ENCODE peak calls at places on chromosome 3, in four cellular contexts. I is upper lobe of right lung, W is tibial artery, A is AG04450. F is an unnamed sample.

GRCh38 chr3:178194547-178194946 is 341.7 kb upstream of the KCNMB2 start:
- DNase-seq in I (no peak), W (no peak), A (no peak), F (no peak)

GRCh38 chr3:88188436-88188835 is 38.7 kb downstream of the C3orf38 start:
- DNase-seq in I (no peak), W (no peak), A (no peak), F (no peak)

GRCh38 chr3:179694731-179695130 is 41.9 kb downstream of the USP13 start:
- DNase-seq in I (no peak), W (no peak), A (no peak), F (no peak)

GRCh38 chr3:24235121-24235520 is 259.5 kb downstream of the THRB start:
- DNase-seq in I (no peak), W (no peak), A (no peak), F (no peak)

GRCh38 chr3:66504761-66505641 is 4.2 kb upstream of the LRIG1 start:
- DNase-seq in I (no peak), W (no peak), A (no peak), F (no peak)

GRCh38 chr3:146496726-146497125 is 27.4 kb upstream of the PLSCR2 start:
- DNase-seq in I (no peak), W (no peak), A (no peak), F (no peak)

GRCh38 chr3:45778761-45779201 is 17.6 kb downstream of the SLC6A20 start:
- DNase-seq in I (no peak), W (no peak), A (no peak), F (no peak)

GRCh38 chr3:184560531-184560930 is 1.1 kb upstream of the EPHB3 start:
- DNase-seq in I (no peak), W (no peak), A (no peak), F (no peak)

GRCh38 chr3:48222616-48223513 is at the start of gene CAMP:
- DNase-seq in I (peak; percentile 93), W (peak; percentile 76), A (no peak), F (no peak)

GRCh38 chr3:150300847-150301517 is 107.1 kb upstream of the TSC22D2 start:
- DNase-seq in I (no peak), W (no peak), A (no peak), F (no peak)

GRCh38 chr3:150300376-150300775 is 107.7 kb upstream of the TSC22D2 start:
- DNase-seq in I (no peak), W (no peak), A (no peak), F (no peak)

GRCh38 chr3:150302246-150302645 is 105.9 kb upstream of the TSC22D2 start:
- DNase-seq in I (no peak), W (no peak), A (no peak), F (no peak)

GRCh38 chr3:150307862-150308261 is 100.2 kb upstream of the TSC22D2 start:
- DNase-seq in I (no peak), W (no peak), A (no peak), F (no peak)

DNA sequence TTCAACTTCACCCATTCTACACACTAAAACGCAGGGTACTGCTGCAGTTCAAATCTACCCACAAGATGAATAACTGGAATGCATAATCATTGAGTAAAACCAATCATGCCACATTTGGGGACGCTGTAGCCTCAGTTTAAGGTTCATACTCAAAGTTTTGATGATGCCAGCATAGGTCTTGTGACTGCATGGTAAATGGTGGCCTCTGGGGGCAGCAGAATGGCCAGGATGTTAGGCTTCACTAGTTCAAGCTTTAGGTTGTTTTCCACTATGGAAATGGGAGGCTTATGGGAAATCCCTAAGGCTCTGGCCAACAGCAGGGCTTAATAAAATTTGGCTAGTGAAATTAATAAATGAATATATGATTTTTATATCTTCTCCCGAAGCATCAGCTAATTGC is 104.3 kb upstream of the TSC22D2 start:
- DNase-seq in I (no peak), W (no peak), A (no peak), F (no peak)
- TF ChIP-seq CTCF in I (peak; percentile 22), W (no peak), A (peak; percentile 21), F (no peak)

DNA sequence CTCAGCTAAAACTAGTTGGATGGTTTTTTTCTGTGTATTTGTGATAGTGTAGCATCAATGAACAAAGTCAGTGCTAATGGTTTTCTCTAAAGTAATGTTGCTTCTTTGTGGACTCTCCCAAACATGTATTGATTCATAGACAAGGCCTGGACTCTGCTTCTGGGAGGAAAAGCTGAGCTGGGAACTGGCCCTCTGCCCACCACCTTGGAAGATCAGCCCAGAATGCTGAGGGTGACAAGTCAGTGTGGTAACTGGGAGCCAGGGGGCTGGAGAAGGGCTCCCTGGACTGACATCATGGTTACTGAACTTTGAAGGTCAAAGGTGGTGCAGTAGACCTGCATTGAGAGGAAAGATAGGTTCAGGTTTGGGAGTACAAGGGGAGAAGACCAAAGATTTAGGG is 3.0 kb downstream of the ARHGAP31 start:
- DNase-seq in I (no peak), W (no peak), A (no peak), F (no peak)
- H3K27me3 ChIP-seq in I (no peaks in the 10 kb centered on the region), W (no peaks in the 10 kb centered on the region), A (no peaks in the 10 kb centered on the region), F (no peaks in the 10 kb centered on the region)

DNA sequence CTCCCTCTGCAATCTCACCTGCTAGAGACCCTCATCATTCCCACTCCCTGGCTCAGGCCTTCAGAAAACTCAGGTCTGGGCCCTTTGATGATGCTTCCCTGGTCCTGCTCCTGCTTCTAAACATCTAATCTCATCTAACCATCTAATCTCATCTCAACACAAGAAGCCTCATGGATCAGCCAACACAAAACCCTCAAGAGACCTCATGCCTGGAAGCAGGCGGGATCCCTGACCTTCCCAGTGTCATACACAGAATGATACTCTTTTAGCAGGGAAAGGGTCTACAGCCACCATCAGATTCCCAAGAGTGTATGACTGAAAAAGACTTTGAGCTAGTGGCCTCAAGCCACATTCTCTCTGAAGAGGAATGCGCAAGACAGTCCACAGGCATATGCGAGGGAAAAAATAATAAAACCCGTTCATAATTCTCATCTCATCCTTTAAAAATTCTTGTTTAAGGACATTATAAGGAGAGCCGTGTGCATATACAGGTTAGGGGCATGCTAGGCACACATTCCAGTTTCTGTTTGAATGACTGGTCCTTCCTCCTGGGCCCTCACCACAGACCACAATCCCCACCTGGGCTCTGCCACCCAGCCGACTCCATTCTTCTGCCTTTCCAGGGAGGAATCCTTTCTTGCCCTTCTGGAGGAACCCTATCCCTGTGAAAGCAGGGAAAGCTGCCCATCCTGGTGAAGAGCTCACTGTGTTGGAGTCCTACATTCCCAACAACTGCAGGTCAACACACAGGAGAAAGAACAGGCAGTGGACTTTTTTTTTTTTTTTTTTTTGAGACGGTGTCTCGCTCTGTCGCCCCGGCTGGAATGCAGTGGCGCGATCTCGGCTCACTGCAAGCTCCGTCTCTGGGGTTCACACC is 2.2 kb downstream of the ZXDC start:
- DNase-seq in I (peak; percentile 21), W (no peak), A (no peak), F (no peak)
- H3K4me3 ChIP-seq in I (peak overlapping the region; percentile 77), W (peak overlapping the region; percentile 71), A (peak overlapping the region; percentile 43), F (peak overlapping the region; percentile 15)

GRCh38 chr3:9224490-9224889 is 25.0 kb downstream of the SRGAP3 start:
- DNase-seq in I (no peak), W (no peak), A (no peak), F (no peak)
- TF ChIP-seq CTCF in I (no peak), W (no peak), A (no peak), F (no peak)

F was measured in BJ.